ENCODE peak calls at places on chromosomes 16 and 17, in six cellular contexts. T is HCT116, I is K562, C is H1, X is GM12878, M is HepG2. O is an unnamed sample.

GRCh38 chr16:50469744-50470301 is 78.4 kb upstream of the NKD1 start:
- DNase-seq in C (peak), M (no peak), X (no peak), I (no peak), T (no peak), O (no peak)

GRCh38 chr17:81329279-81329926 is 34.3 kb upstream of the SLC38A10 start:
- DNase-seq in X (no peak), T (peak), C (peak), I (peak), M (peak), O (peak)

GRCh38 chr16:66580605-66581209 is 1.4 kb downstream of the CMTM2 start:
- DNase-seq in X (no peak), I (no peak), C (no peak), T (no peak), M (peak), O (no peak)

GRCh38 chr17:79008666-79009387 is 737 bp downstream of the CANT1 start:
- DNase-seq in X (no peak), C (no peak), M (no peak), T (no peak), I (peak), O (no peak)

GRCh38 chr17:17668358-17668757 is 12.9 kb upstream of the RAI1 start:
- DNase-seq in I (no peak), M (no peak), X (no peak), C (no peak), T (no peak), O (no peak)

GRCh38 chr16:19766988-19767387 is 48.9 kb downstream of the IQCK start:
- DNase-seq in C (no peak), T (no peak), X (no peak), M (no peak), I (no peak), O (no peak)

GRCh38 chr17:42287305-42288077 is 807 bp upstream of the STAT5A start:
- DNase-seq in M (no peak), C (no peak), X (peak), I (peak), T (no peak), O (no peak)

GRCh38 chr16:68074850-68075249 is 10.3 kb upstream of the NFATC3 start:
- DNase-seq in T (no peak), C (no peak), I (no peak), X (peak), M (no peak), O (no peak)

GRCh38 chr17:1498869-1499268 is 6.4 kb upstream of the MYO1C start:
- DNase-seq in T (no peak), M (no peak), X (no peak), I (no peak), C (no peak), O (no peak)

GRCh38 chr16:84115919-84116719 is 623 bp downstream of the MBTPS1 start:
- DNase-seq in I (no peak), M (peak), T (no peak), C (no peak), X (no peak), O (no peak)

GRCh38 chr16:59459811-59460210 is 725.7 kb upstream of the GOT2 start:
- DNase-seq in X (no peak), T (no peak), M (no peak), I (no peak), C (no peak), O (no peak)

GRCh38 chr17:44992242-44992939 is 24.3 kb upstream of the C1QL1 start:
- DNase-seq in I (no peak), M (no peak), X (no peak), T (no peak), C (no peak), O (no peak)

GRCh38 chr17:3961564-3962047 is 2.6 kb downstream of the ATP2A3 start:
- DNase-seq in M (no peak), I (no peak), T (no peak), X (peak), C (no peak), O (no peak)

GRCh38 chr16:47043200-47043599 is 69.7 kb upstream of the DNAJA2 start:
- DNase-seq in C (no peak), M (no peak), X (no peak), T (no peak), I (no peak), O (no peak)

GRCh38 chr17:82457071-82457789 is 1.3 kb upstream of the NARF start:
- DNase-seq in C (no peak), X (no peak), T (no peak), I (no peak), M (peak), O (no peak)

GRCh38 chr16:86681440-86681838 is 103.1 kb downstream of the FOXL1 start:
- DNase-seq in I (no peak), X (no peak), M (no peak), T (no peak), C (no peak), O (no peak)

GRCh38 chr16:49731911-49732310 is 124.0 kb downstream of the ZNF423 start:
- DNase-seq in C (no peak), I (no peak), T (no peak), M (no peak), X (no peak), O (no peak)

GRCh38 chr16:25041437-25041836 is 26.3 kb upstream of the ARHGAP17 start:
- DNase-seq in T (no peak), I (no peak), C (no peak), M (no peak), X (no peak), O (no peak)

GRCh38 chr17:27807567-27808470 is 7.5 kb upstream of the NOS2 start:
- DNase-seq in T (no peak), M (no peak), I (no peak), X (peak), C (no peak), O (no peak)

GRCh38 chr16:65781855-65782254 is 584.6 kb upstream of the CDH5 start:
- DNase-seq in I (no peak), M (no peak), X (no peak), T (no peak), C (no peak), O (no peak)

GRCh38 chr16:49338867-49339266 is 34.7 kb upstream of the C16orf78 start:
- DNase-seq in X (no peak), T (no peak), I (no peak), M (no peak), C (no peak), O (no peak)

GRCh38 chr17:1800240-1800639 is 29.5 kb downstream of the SMYD4 start:
- DNase-seq in M (no peak), X (no peak), I (no peak), T (no peak), C (no peak), O (no peak)

GRCh38 chr17:60141111-60142018 is 8.4 kb upstream of the CA4 start:
- DNase-seq in T (no peak), I (no peak), X (no peak), M (no peak), C (peak), O (no peak)

GRCh38 chr16:74709477-74709877 is 8.8 kb upstream of the MLKL start:
- DNase-seq in I (peak), T (peak), X (no peak), C (peak), M (peak), O (peak)

GRCh38 chr16:12016166-12016947 is 39.8 kb downstream of the SNX29 start:
- DNase-seq in M (no peak), C (no peak), T (no peak), X (no peak), I (no peak), O (no peak)

GRCh38 chr16:19138601-19139000 is 24.8 kb downstream of the ITPRIPL2 start:
- DNase-seq in X (no peak), T (no peak), I (no peak), C (no peak), M (no peak), O (no peak)

GRCh38 chr16:28931801-28932225 is at the start of gene CD19:
- DNase-seq in I (no peak), X (no peak), M (no peak), T (no peak), C (no peak), O (no peak)

GRCh38 chr16:87243383-87243964 is 73.7 kb downstream of the C16orf95 start:
- DNase-seq in T (no peak), I (no peak), X (no peak), C (no peak), M (no peak), O (no peak)

GRCh38 chr17:77959926-77960521 is 1.5 kb downstream of the TNRC6C start:
- DNase-seq in T (no peak), C (no peak), X (no peak), M (no peak), I (no peak), O (no peak)

GRCh38 chr17:8609910-8610309 is 20.6 kb downstream of the MYH10 start:
- DNase-seq in T (no peak), X (no peak), I (no peak), C (no peak), M (no peak), O (no peak)

GRCh38 chr17:82064433-82065192 is 991 bp downstream of the DUS1L start:
- DNase-seq in T (no peak), C (no peak), X (no peak), M (peak), I (no peak), O (no peak)

GRCh38 chr17:17919169-17920107 is 52.8 kb downstream of the TOM1L2 start:
- DNase-seq in M (peak), I (peak), C (peak), X (peak), T (peak), O (peak)

GRCh38 chr16:66959645-66960177 is 1.4 kb upstream of the CES3 start:
- DNase-seq in T (no peak), I (no peak), X (no peak), C (no peak), M (no peak), O (no peak)

GRCh38 chr17:78105101-78105500 is 23.5 kb downstream of the TMC6 start:
- DNase-seq in I (no peak), T (no peak), X (no peak), M (no peak), C (no peak), O (no peak)

DNA sequence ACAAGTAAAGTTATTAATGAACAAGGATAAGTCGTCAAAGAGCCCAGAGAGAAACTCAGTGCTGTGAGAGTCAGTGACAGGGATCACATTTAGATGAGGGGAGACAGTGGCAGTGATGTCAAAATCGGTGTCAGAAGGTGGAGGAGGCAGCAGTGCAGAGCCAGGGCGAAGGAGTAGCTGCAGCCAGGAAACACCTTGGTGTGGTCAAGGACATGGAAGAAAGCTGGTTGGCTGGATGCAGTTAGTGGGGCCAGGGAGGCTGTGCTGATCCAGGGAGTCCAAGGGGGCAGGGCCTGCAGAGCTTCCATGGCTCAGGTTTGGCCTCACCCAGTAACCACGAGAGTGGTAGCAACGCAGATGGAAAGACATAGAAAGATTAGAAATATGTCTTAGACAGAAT is 50.7 kb upstream of the ADORA2B start:
- DNase-seq in T (no peak), C (no peak), I (no peak), M (no peak), X (no peak), O (no peak)
- TF ChIP-seq ATF3 in T (no peak), C (no peak), I (no peak), M (no peak), X (no peak), O (no peak)

GRCh38 chr16:71882505-71883192 is 1.3 kb downstream of the ZNF821 start:
- DNase-seq in M (peak), T (peak), C (peak), X (peak), I (peak), O (peak)
- TF ChIP-seq ATF3 in M (no peak), T (no peak), C (no peak), X (no peak), I (no peak), O (no peak)

GRCh38 chr16:89112377-89113151 is 18.9 kb downstream of the ACSF3 start:
- DNase-seq in T (no peak), X (no peak), I (no peak), M (no peak), C (no peak), O (no peak)
- TF ChIP-seq ATF3 in T (no peak), X (no peak), I (no peak), M (no peak), C (no peak), O (no peak)

GRCh38 chr16:3498988-3499387 is 1.8 kb upstream of the CLUAP1 start:
- DNase-seq in X (no peak), M (no peak), I (no peak), C (no peak), T (no peak), O (no peak)

GRCh38 chr16:3508736-3509135 is 7.9 kb downstream of the CLUAP1 start:
- DNase-seq in X (no peak), I (no peak), M (no peak), C (no peak), T (no peak), O (no peak)

GRCh38 chr16:3497771-3498170 is 2.5 kb upstream of the C16orf90 start:
- DNase-seq in T (no peak), I (no peak), X (no peak), M (no peak), C (no peak), O (no peak)

GRCh38 chr16:3501783-3502400 is 1.1 kb downstream of the CLUAP1 start:
- DNase-seq in T (no peak), I (no peak), M (no peak), X (no peak), C (no peak), O (no peak)

DNA sequence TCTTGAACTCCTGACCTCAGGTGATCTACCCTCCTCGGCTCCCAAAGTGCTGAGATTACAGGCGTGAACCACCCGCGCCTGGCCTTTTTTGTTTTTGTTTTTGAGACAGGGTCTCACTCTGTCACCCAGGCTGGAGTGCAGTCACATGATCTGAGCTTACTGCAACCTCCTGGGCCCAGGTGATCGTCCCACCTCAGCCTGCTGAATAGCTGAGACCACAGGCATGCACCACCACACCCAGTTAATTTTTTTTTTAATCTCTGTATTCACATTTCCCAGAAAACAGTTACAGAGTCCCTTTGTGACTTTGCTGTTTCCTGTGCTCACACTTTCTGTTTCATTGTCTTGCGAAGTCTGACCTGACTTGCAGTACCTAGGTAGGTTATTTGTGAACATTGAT is 2.7 kb downstream of the CLUAP1 start:
- DNase-seq in I (no peak), T (no peak), X (no peak), M (no peak), C (no peak), O (no peak)
- TF ChIP-seq ATF3 in I (no peak), T (no peak), X (no peak), M (no peak), C (no peak), O (no peak)

GRCh38 chr17:75383842-75384195 is 21.7 kb downstream of the GRB2 start:
- DNase-seq in M (no peak), C (no peak), X (no peak), T (no peak), I (no peak), O (no peak)

GRCh38 chr17:75388476-75389030 is 16.9 kb downstream of the GRB2 start:
- DNase-seq in I (no peak), T (no peak), X (no peak), M (no peak), C (peak), O (no peak)

GRCh38 chr17:75390982-75391381 is 14.5 kb downstream of the GRB2 start:
- DNase-seq in X (no peak), C (no peak), T (no peak), M (no peak), I (no peak), O (no peak)

GRCh38 chr17:75384751-75385150 is 20.7 kb downstream of the GRB2 start:
- DNase-seq in M (no peak), C (no peak), X (no peak), I (no peak), T (no peak), O (no peak)

DNA sequence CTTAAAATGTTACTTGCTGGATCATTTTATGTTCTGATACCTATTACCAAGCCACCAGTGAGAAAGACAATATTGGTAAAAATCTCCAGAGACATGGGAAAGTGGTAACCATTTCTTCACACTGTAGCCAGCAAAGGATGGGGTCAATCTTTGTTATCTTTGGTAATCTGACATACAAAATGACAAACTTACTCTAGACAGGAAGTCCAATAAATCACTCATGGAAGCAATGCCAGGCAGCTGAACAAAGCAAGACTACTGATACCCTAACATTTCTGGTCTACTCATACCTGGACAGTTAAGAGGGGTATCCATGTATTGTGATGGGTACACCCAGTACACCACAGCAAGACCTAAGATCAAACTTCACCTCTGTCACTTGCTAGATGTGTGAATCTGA is 19.0 kb downstream of the GRB2 start:
- DNase-seq in M (no peak), X (no peak), T (no peak), I (no peak), C (no peak), O (no peak)
- TF ChIP-seq ATF3 in M (no peak), X (no peak), T (no peak), I (no peak), C (no peak), O (no peak)

DNA sequence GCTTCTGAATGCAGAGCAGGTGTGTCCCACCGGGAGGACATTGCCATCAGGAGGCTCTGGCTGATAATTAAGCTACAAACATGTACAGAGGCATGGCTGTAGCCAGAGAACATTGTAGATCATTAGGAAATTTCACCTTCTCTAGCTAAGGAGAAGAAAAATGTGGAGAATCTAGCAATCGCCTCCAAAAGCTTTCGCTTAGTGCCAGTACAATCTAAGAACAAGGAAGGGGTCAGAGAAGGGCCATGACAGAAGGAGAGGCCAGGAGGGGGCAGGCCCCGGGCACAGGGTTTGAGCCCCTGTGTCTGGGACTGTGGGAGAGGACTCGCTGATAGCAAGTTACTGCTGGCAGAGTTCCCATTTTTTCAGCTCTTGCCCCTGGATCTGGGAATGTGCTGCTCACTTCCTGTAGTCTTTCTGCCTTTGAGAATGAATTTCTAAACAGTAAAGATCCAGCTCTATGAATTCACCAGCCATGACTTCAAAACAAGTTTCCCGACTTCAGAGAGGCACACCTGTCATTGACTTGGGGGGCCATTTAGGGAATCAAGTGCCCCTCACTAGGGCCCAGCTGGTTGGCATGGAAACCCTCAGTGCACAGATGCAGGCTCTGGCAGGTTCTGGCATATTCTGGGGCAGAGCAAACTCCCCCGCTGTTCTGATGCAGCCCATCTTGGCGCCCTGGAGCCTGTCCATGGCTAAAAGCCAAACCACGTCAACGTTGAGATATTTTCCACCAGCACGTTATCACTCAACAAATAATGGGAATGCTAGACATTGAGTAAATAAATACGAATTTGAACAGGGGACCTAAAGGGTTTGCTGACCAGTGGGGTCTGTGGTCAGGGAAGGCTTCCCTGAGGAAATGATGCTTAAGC is 59.5 kb upstream of the CACNG4 start:
- DNase-seq in X (no peak), T (no peak), M (peak), I (no peak), C (no peak), O (no peak)
- TF ChIP-seq ATF3 in X (no peak), T (no peak), M (no peak), I (no peak), C (no peak), O (no peak)

GRCh38 chr17:48973806-48974205 is 5.4 kb upstream of the GIP start:
- DNase-seq in C (no peak), T (no peak), X (no peak), M (no peak), I (peak), O (no peak)
- TF ChIP-seq ATF3 in C (no peak), T (no peak), X (no peak), M (no peak), I (no peak), O (no peak)

GRCh38 chr17:31596382-31597323 is 205.2 kb downstream of the RAB11FIP4 start:
- DNase-seq in C (no peak), I (no peak), T (peak), X (peak), M (peak), O (no peak)
- TF ChIP-seq ATF3 in C (no peak), I (no peak), T (no peak), X (no peak), M (no peak), O (no peak)

GRCh38 chr16:282491-282890 is 473 bp upstream of the PDIA2 start:
- DNase-seq in X (no peak), M (no peak), T (no peak), I (no peak), C (no peak), O (no peak)
- TF ChIP-seq ATF3 in X (no peak), M (no peak), T (no peak), I (no peak), C (no peak), O (no peak)

O was measured in WTC11.